ENCODE peak calls at places on chromosomes 4 and X, in seven cellular contexts. B, I, V, T, W, S and K are unnamed samples.
A peak's percentile ranks its signal among the peaks of the same experiment; 100 is the strongest.

GRCh38 chr4:139175647-139176298 is 1.2 kb downstream of the ELF2 start:
- DNase-seq in B (no peak), I (peak; percentile 56), V (no peak), T (no peak), W (peak; percentile 22), S (no peak), K (no peak)

GRCh38 chr4:87353592-87353991 is 30.9 kb upstream of the HSD17B13 start:
- DNase-seq in B (peak; percentile 68), I (peak; percentile 17), V (peak; percentile 29), T (no peak), W (peak; percentile 7), S (peak; percentile 13), K (peak; percentile 67)

GRCh38 chr4:94412019-94413017 is 39.4 kb upstream of the PDLIM5 start:
- DNase-seq in B (no peak), I (no peak), V (peak; percentile 73), T (peak; percentile 39), W (peak; percentile 76), S (no peak), K (peak; percentile 95)

GRCh38 chrX:22124098-22124497 is 92.0 kb downstream of the PHEX start:
- DNase-seq in B (no peak), I (no peak), V (no peak), T (no peak), W (no peak), S (no peak), K (no peak)

GRCh38 chr4:141645611-141646340 is 9.4 kb downstream of the IL15 start:
- DNase-seq in B (no peak), I (no peak), V (no peak), T (no peak), W (no peak), S (no peak), K (no peak)

GRCh38 chr4:125591290-125591689 is 276.5 kb downstream of the FAT4 start:
- DNase-seq in B (no peak), I (no peak), V (no peak), T (no peak), W (no peak), S (no peak), K (no peak)

GRCh38 chrX:125205918-125206665 is 113.6 kb upstream of the TEX13C start:
- DNase-seq in B (peak; percentile 45), I (peak; percentile 5), V (no peak), T (no peak), W (no peak), S (no peak), K (no peak)

GRCh38 chrX:40099046-40099968 is 1.5 kb upstream of the BCOR start:
- DNase-seq in B (peak; percentile 63), I (peak; percentile 70), V (no peak), T (peak; percentile 67), W (no peak), S (peak; percentile 66), K (no peak)

GRCh38 chr4:122500852-122501501 is 44.5 kb upstream of the IL2 start:
- DNase-seq in B (no peak), I (no peak), V (no peak), T (peak; percentile 30), W (no peak), S (no peak), K (peak; percentile 75)

GRCh38 chr4:52788806-52789205 is 37.6 kb upstream of the ERVMER34-1 start:
- DNase-seq in B (no peak), I (no peak), V (no peak), T (no peak), W (no peak), S (no peak), K (no peak)

GRCh38 chr4:30842689-30843088 is 122.5 kb downstream of the PCDH7 start:
- DNase-seq in B (no peak), I (no peak), V (no peak), T (no peak), W (no peak), S (no peak), K (no peak)

GRCh38 chr4:165207016-165207430 is 338 bp upstream of the KLHL2 start:
- DNase-seq in B (no peak), I (no peak), V (no peak), T (peak; percentile 19), W (no peak), S (no peak), K (peak; percentile 72)

GRCh38 chr4:3851211-3851610 is 85.0 kb downstream of the ADRA2C start:
- DNase-seq in B (no peak), I (no peak), V (no peak), T (no peak), W (no peak), S (no peak), K (no peak)

GRCh38 chr4:786074-786741 is 39.7 kb downstream of the CPLX1 start:
- DNase-seq in B (no peak), I (no peak), V (no peak), T (no peak), W (no peak), S (no peak), K (no peak)
- TF ChIP-seq MAX in B (no peak), I (no peak), V (no peak), T (no peak), W (no peak), S (no peak), K (no peak)

DNA sequence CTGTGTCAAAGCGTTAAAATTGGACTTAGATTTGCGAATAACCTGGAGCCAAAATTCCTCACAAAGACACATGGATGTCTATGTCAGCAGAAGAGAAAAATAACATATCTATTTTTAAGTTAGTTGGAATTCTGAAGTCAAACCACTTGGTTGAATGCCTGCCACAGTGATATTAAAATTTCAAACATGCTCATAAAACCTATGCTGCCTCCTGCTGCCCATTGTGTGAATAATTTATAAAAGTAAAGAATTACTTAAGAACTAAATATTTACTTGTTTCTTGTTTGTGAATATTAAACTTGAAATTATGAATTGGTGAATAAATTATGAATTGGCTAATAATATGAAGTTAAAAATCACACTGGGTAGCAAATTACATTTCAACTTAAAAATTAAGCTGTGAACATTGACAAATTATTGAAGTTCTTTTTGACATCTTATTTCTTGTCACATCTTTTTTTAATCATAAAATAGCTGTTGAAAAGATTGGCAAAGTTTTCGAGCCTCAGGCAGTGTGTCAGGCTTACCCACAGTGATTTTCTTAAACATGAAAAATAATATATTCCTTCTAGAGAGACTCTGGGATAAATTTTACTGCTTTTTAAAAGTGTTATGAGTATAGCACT is 35.4 kb downstream of the FABP2 start:
- DNase-seq in B (no peak), I (peak; percentile 32), V (peak; percentile 32), T (no peak), W (peak; percentile 47), S (no peak), K (peak; percentile 83)
- TF ChIP-seq POLR2AphosphoS5 in B (no peak), I (no peak), V (no peak), T (no peak), W (no peak), S (no peak), K (no peak)

GRCh38 chr4:117545042-117545441 is 459.7 kb upstream of the TRAM1L1 start:
- DNase-seq in B (no peak), I (no peak), V (no peak), T (no peak), W (no peak), S (no peak), K (no peak)

DNA sequence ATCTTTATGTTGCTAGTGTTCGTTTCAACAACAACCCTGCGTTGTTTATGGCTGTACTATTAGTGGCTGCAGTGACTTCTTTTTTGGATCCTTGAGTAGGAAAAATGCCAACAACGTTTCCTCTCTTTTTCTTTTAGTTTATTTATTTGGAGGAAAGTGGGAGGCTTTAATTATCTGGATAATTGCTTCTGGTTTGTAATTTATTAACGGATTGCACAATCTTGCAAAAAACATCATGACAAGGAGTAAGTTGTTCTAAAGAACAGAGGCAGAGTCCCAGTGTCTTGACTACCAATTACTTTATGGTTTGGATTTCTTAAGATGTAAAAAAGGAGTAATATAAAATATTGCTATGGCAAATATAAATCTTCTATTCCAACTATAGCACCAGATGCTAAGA is 464.2 kb upstream of the TRAM1L1 start:
- DNase-seq in B (no peak), I (no peak), V (no peak), T (no peak), W (no peak), S (no peak), K (no peak)
- H3K4me3 ChIP-seq in B (no peak overlapping the region), I (no peak overlapping the region), V (no peak overlapping the region), T (no peak overlapping the region), W (no peak overlapping the region), S (no peak overlapping the region), K (no peak overlapping the region)

GRCh38 chr4:7686166-7686870 is 251.6 kb upstream of the PSAPL1 start:
- DNase-seq in B (no peak), I (no peak), V (no peak), T (no peak), W (no peak), S (no peak), K (no peak)
- TF ChIP-seq MAX in B (no peak), I (no peak), V (no peak), T (no peak), W (no peak), S (no peak), K (no peak)